ENCODE peak calls at places on chromosomes 4 and X, in six cellular contexts. P is GM03348, T is GF-D8, O is hepatic stellate cell, H is adrenal gland, F is HT1080. L is an unnamed sample.

GRCh38 chr4:122873752-122874151 is 47.1 kb downstream of the FGF2 start:
- DNase-seq in O (peak; percentile 10), T (no peak), F (peak; percentile 67), H (no peak), P (no peak), L (no peak)

GRCh38 chrX:129039176-129039575 is 484.1 kb downstream of the SMARCA1 start:
- DNase-seq in P (no peak), F (no peak), H (no peak), O (no peak), T (no peak), L (no peak)

GRCh38 chrX:73943900-73944581 is 359.9 kb upstream of the ZCCHC13 start:
- DNase-seq in H (peak; percentile 95), P (peak; percentile 89), O (peak; percentile 91), F (peak; percentile 83), T (peak; percentile 69), L (peak; percentile 81)

GRCh38 chr4:1746919-1747602 is 25.7 kb downstream of the TACC3 start:
- DNase-seq in P (no peak), T (no peak), O (no peak), H (no peak), F (no peak), L (no peak)

GRCh38 chrX:6954836-6955235 is 192.7 kb upstream of the STS start:
- DNase-seq in P (no peak), O (no peak), H (no peak), T (no peak), F (no peak), L (no peak)

GRCh38 chr4:7172946-7173345 is 19.4 kb upstream of the SORCS2 start:
- DNase-seq in F (no peak), H (no peak), T (no peak), P (no peak), O (no peak), L (no peak)

GRCh38 chr4:63218837-63219236 is 1190.4 kb downstream of the TECRL start:
- DNase-seq in F (no peak), O (no peak), P (no peak), T (no peak), H (no peak), L (no peak)

GRCh38 chr4:172998527-172999469 is 169.8 kb upstream of the GALNT7 start:
- DNase-seq in H (no peak), T (peak; percentile 12), P (peak; percentile 31), O (peak; percentile 29), F (peak; percentile 86), L (peak; percentile 63)

GRCh38 chr4:156766846-156767245 is 204.8 kb downstream of the PDGFC start:
- DNase-seq in H (no peak), F (peak; percentile 15), P (no peak), O (no peak), T (no peak), L (no peak)

GRCh38 chrX:96405842-96406241 is 278.8 kb upstream of the DIAPH2 start:
- DNase-seq in H (no peak), T (no peak), O (no peak), F (no peak), P (no peak), L (no peak)

GRCh38 chrX:69229436-69229835 is 64.2 kb upstream of the PJA1 start:
- DNase-seq in O (peak; percentile 80), F (peak; percentile 53), P (peak; percentile 37), H (no peak), T (no peak), L (no peak)

GRCh38 chrX:154401045-154401799 is 3.0 kb downstream of the RPL10 start:
- DNase-seq in T (no peak), O (no peak), P (no peak), H (no peak), F (peak; percentile 70), L (peak; percentile 47)

GRCh38 chrX:11890843-11891514 is 132.9 kb downstream of the MSL3 start:
- DNase-seq in O (no peak), P (peak; percentile 12), F (no peak), H (peak; percentile 19), T (peak; percentile 31), L (no peak)

GRCh38 chr4:86891785-86892638 is at the start of gene C4orf36:
- DNase-seq in O (peak; percentile 38), T (peak; percentile 42), H (peak; percentile 70), F (peak; percentile 42), P (peak; percentile 73), L (peak; percentile 71)

GRCh38 chr4:180009316-180009715 is 2233.9 kb upstream of the TENM3 start:
- DNase-seq in T (no peak), P (no peak), H (no peak), O (no peak), F (peak; percentile 59), L (no peak)

GRCh38 chr4:1366371-1367229 is 19.6 kb downstream of the UVSSA start:
- DNase-seq in T (no peak), O (no peak), H (no peak), F (no peak), P (no peak), L (no peak)

GRCh38 chr4:61555789-61556188 is 355.7 kb downstream of the ADGRL3 start:
- DNase-seq in H (peak; percentile 68), F (peak; percentile 81), P (no peak), O (no peak), T (no peak), L (peak; percentile 7)

GRCh38 chrX:20454117-20454516 is 187.4 kb upstream of the RPS6KA3 start:
- DNase-seq in T (no peak), H (no peak), P (peak; percentile 5), O (no peak), F (peak; percentile 64), L (no peak)

GRCh38 chr4:3313139-3313538 is 20.3 kb downstream of the RGS12 start:
- DNase-seq in P (no peak), F (no peak), O (no peak), T (no peak), H (peak; percentile 2), L (no peak)

GRCh38 chr4:177574446-177574845 is 132.2 kb upstream of the AGA start:
- DNase-seq in F (no peak), P (no peak), H (no peak), T (no peak), O (no peak), L (peak; percentile 21)

GRCh38 chrX:28756175-28756574 is 168.9 kb downstream of the IL1RAPL1 start:
- DNase-seq in O (no peak), P (no peak), F (no peak), H (no peak), T (no peak), L (no peak)

L was measured in H4.